ENCODE peak calls at places on chromosomes 1 and 21, in nine cellular contexts. One of them, this sample, is unnamed.

GRCh38 chr1:24929091-24929875 is 793 bp downstream of the RUNX3 start:
- DNase-seq in tibial nerve: no peak
- DNase-seq in CD8-positive, alpha-beta T cell: peak; percentile 79
- DNase-seq in thoracic aorta: no peak
- DNase-seq in upper lobe of right lung: no peak
- DNase-seq in fibroblast of lung: no peak
- DNase-seq in pancreas: no peak
- DNase-seq in heart left ventricle: no peak
- DNase-seq in transverse colon: peak; percentile 51
- DNase-seq in this sample: peak; percentile 42

GRCh38 chr1:230681599-230681998 is 32.3 kb downstream of the AGT start:
- DNase-seq in tibial nerve: no peak
- DNase-seq in CD8-positive, alpha-beta T cell: no peak
- DNase-seq in thoracic aorta: no peak
- DNase-seq in upper lobe of right lung: no peak
- DNase-seq in fibroblast of lung: peak; percentile 85
- DNase-seq in pancreas: peak; percentile 39
- DNase-seq in heart left ventricle: no peak
- DNase-seq in transverse colon: no peak
- DNase-seq in this sample: peak; percentile 74

GRCh38 chr1:93000291-93000690 is 39.0 kb upstream of the DIPK1A start:
- DNase-seq in tibial nerve: no peak
- DNase-seq in CD8-positive, alpha-beta T cell: no peak
- DNase-seq in thoracic aorta: no peak
- DNase-seq in upper lobe of right lung: no peak
- DNase-seq in fibroblast of lung: no peak
- DNase-seq in pancreas: no peak
- DNase-seq in heart left ventricle: no peak
- DNase-seq in transverse colon: no peak
- DNase-seq in this sample: no peak

GRCh38 chr1:170164103-170164763 is 18.5 kb downstream of the NTMT2 start:
- DNase-seq in tibial nerve: no peak
- DNase-seq in CD8-positive, alpha-beta T cell: no peak
- DNase-seq in thoracic aorta: no peak
- DNase-seq in upper lobe of right lung: no peak
- DNase-seq in fibroblast of lung: no peak
- DNase-seq in pancreas: no peak
- DNase-seq in heart left ventricle: no peak
- DNase-seq in transverse colon: no peak
- DNase-seq in this sample: no peak

GRCh38 chr1:68954841-68955240 is 458.0 kb upstream of the DEPDC1 start:
- DNase-seq in tibial nerve: no peak
- DNase-seq in CD8-positive, alpha-beta T cell: no peak
- DNase-seq in thoracic aorta: no peak
- DNase-seq in upper lobe of right lung: no peak
- DNase-seq in fibroblast of lung: peak; percentile 64
- DNase-seq in pancreas: no peak
- DNase-seq in heart left ventricle: no peak
- DNase-seq in transverse colon: no peak
- DNase-seq in this sample: no peak

GRCh38 chr1:224273651-224274050 is 56.3 kb downstream of the NVL start:
- DNase-seq in tibial nerve: no peak
- DNase-seq in CD8-positive, alpha-beta T cell: no peak
- DNase-seq in thoracic aorta: no peak
- DNase-seq in upper lobe of right lung: no peak
- DNase-seq in fibroblast of lung: peak; percentile 83
- DNase-seq in pancreas: no peak
- DNase-seq in heart left ventricle: no peak
- DNase-seq in transverse colon: peak; percentile 25
- DNase-seq in this sample: peak; percentile 77

GRCh38 chr1:99599678-99600175 is 46.2 kb upstream of the PALMD start:
- DNase-seq in tibial nerve: no peak
- DNase-seq in CD8-positive, alpha-beta T cell: no peak
- DNase-seq in thoracic aorta: no peak
- DNase-seq in upper lobe of right lung: no peak
- DNase-seq in fibroblast of lung: peak; percentile 99
- DNase-seq in pancreas: peak; percentile 15
- DNase-seq in heart left ventricle: peak; percentile 69
- DNase-seq in transverse colon: no peak
- DNase-seq in this sample: peak; percentile 94

GRCh38 chr1:55063562-55063942 is 24.2 kb downstream of the PCSK9 start:
- DNase-seq in tibial nerve: no peak
- DNase-seq in CD8-positive, alpha-beta T cell: no peak
- DNase-seq in thoracic aorta: no peak
- DNase-seq in upper lobe of right lung: peak; percentile 62
- DNase-seq in fibroblast of lung: no peak
- DNase-seq in pancreas: no peak
- DNase-seq in heart left ventricle: no peak
- DNase-seq in transverse colon: no peak
- DNase-seq in this sample: no peak

GRCh38 chr21:43343992-43344886 is 82.7 kb downstream of the SIK1 start:
- DNase-seq in tibial nerve: no peak
- DNase-seq in CD8-positive, alpha-beta T cell: no peak
- DNase-seq in thoracic aorta: no peak
- DNase-seq in upper lobe of right lung: peak; percentile 87
- DNase-seq in fibroblast of lung: no peak
- DNase-seq in pancreas: peak; percentile 78
- DNase-seq in heart left ventricle: no peak
- DNase-seq in transverse colon: no peak
- DNase-seq in this sample: no peak

GRCh38 chr1:145963218-145964019 is 956 bp downstream of the ANKRD34A start:
- DNase-seq in tibial nerve: no peak
- DNase-seq in CD8-positive, alpha-beta T cell: peak; percentile 45
- DNase-seq in thoracic aorta: no peak
- DNase-seq in upper lobe of right lung: no peak
- DNase-seq in fibroblast of lung: peak; percentile 80
- DNase-seq in pancreas: no peak
- DNase-seq in heart left ventricle: no peak
- DNase-seq in transverse colon: no peak
- DNase-seq in this sample: peak; percentile 61

GRCh38 chr1:203645996-203646395 is 19.4 kb downstream of the ATP2B4 start:
- DNase-seq in tibial nerve: no peak
- DNase-seq in CD8-positive, alpha-beta T cell: no peak
- DNase-seq in thoracic aorta: no peak
- DNase-seq in upper lobe of right lung: no peak
- DNase-seq in fibroblast of lung: peak; percentile 76
- DNase-seq in pancreas: no peak
- DNase-seq in heart left ventricle: no peak
- DNase-seq in transverse colon: no peak
- DNase-seq in this sample: no peak

GRCh38 chr1:11790880-11791715 is 14.7 kb downstream of the MTHFR start:
- DNase-seq in tibial nerve: peak; percentile 84
- DNase-seq in CD8-positive, alpha-beta T cell: no peak
- DNase-seq in thoracic aorta: peak; percentile 93
- DNase-seq in upper lobe of right lung: peak; percentile 88
- DNase-seq in fibroblast of lung: peak; percentile 92
- DNase-seq in pancreas: peak; percentile 93
- DNase-seq in heart left ventricle: peak; percentile 89
- DNase-seq in transverse colon: peak; percentile 85
- DNase-seq in this sample: peak; percentile 89

DNA sequence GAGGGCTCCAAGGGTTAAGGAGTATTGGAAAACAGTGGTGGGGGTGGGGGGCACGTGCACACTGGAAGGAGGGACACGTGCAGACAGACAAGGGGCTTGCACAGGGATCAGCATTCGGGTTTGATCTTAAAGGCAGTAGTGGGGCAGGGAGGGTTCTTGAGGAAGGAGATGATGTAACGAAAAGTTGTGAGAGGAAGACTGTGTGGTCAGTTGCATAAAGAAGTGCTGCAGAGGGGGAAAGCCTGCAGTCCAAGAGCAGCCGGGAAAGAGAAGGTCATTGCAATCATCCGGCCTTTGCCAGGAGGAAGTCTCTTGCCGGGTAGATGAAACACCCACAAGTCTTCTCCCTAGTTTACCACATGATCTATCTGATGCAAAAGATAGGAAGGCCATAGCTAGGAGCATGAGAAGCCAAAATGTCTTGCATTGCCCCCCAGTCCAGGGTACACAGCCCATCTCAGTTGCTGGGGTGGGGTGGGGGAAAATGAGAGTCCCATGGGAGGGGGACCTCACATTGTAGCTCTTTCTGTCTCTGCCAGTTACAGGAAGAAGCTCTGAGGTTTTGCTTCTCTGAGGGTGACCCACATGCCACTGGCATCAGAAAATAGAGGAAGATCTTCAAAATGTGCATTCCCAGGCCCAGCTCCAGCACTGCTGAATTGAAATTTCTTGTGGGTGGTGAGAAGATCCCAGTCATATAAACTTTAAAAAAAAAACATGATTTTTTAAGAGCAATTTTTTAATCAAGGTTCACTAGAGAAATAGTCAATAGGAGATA is 202.5 kb upstream of the RAB4A start:
- DNase-seq in tibial nerve: no peak
- DNase-seq in CD8-positive, alpha-beta T cell: no peak
- DNase-seq in thoracic aorta: no peak
- DNase-seq in upper lobe of right lung: no peak
- DNase-seq in fibroblast of lung: no peak
- DNase-seq in pancreas: peak; percentile 58
- DNase-seq in heart left ventricle: no peak
- DNase-seq in transverse colon: no peak
- DNase-seq in this sample: peak; percentile 87
- H3K4me1 ChIP-seq in tibial nerve: no peaks in the 10 kb centered on the region
- H3K4me1 ChIP-seq in CD8-positive, alpha-beta T cell: peaks cover 14% of the 10 kb centered on the region
- H3K4me1 ChIP-seq in thoracic aorta: peaks cover 29% of the 10 kb centered on the region
- H3K4me1 ChIP-seq in upper lobe of right lung: peaks cover 29% of the 10 kb centered on the region
- H3K4me1 ChIP-seq in fibroblast of lung: no peaks in the 10 kb centered on the region
- H3K4me1 ChIP-seq in pancreas: peaks cover 10% of the 10 kb centered on the region
- H3K4me1 ChIP-seq in heart left ventricle: no peaks in the 10 kb centered on the region
- H3K4me1 ChIP-seq in transverse colon: peaks cover 7% of the 10 kb centered on the region
- H3K4me1 ChIP-seq in this sample: peaks cover 3% of the 10 kb centered on the region

GRCh38 chr1:71357708-71358107 is 276.9 kb upstream of the ZRANB2 start:
- DNase-seq in tibial nerve: no peak
- DNase-seq in CD8-positive, alpha-beta T cell: no peak
- DNase-seq in thoracic aorta: no peak
- DNase-seq in upper lobe of right lung: no peak
- DNase-seq in fibroblast of lung: no peak
- DNase-seq in pancreas: no peak
- DNase-seq in heart left ventricle: no peak
- DNase-seq in transverse colon: no peak
- DNase-seq in this sample: peak; percentile 21
- TF ChIP-seq CTCF in tibial nerve: no peak
- TF ChIP-seq CTCF in CD8-positive, alpha-beta T cell: no peak
- TF ChIP-seq CTCF in thoracic aorta: no peak
- TF ChIP-seq CTCF in upper lobe of right lung: no peak
- TF ChIP-seq CTCF in fibroblast of lung: no peak
- TF ChIP-seq CTCF in pancreas: no peak
- TF ChIP-seq CTCF in heart left ventricle: no peak
- TF ChIP-seq CTCF in transverse colon: no peak
- TF ChIP-seq CTCF in this sample: peak; percentile 34

GRCh38 chr1:225860107-225860506 is 22.1 kb downstream of the TMEM63A start:
- DNase-seq in tibial nerve: no peak
- DNase-seq in CD8-positive, alpha-beta T cell: no peak
- DNase-seq in thoracic aorta: no peak
- DNase-seq in upper lobe of right lung: no peak
- DNase-seq in fibroblast of lung: no peak
- DNase-seq in pancreas: no peak
- DNase-seq in heart left ventricle: no peak
- DNase-seq in transverse colon: no peak
- DNase-seq in this sample: no peak

GRCh38 chr1:225860860-225861441 is 21.2 kb downstream of the TMEM63A start:
- DNase-seq in tibial nerve: no peak
- DNase-seq in CD8-positive, alpha-beta T cell: no peak
- DNase-seq in thoracic aorta: no peak
- DNase-seq in upper lobe of right lung: no peak
- DNase-seq in fibroblast of lung: no peak
- DNase-seq in pancreas: no peak
- DNase-seq in heart left ventricle: no peak
- DNase-seq in transverse colon: no peak
- DNase-seq in this sample: no peak

GRCh38 chr1:225859151-225859550 is 23.0 kb downstream of the TMEM63A start:
- DNase-seq in tibial nerve: no peak
- DNase-seq in CD8-positive, alpha-beta T cell: no peak
- DNase-seq in thoracic aorta: no peak
- DNase-seq in upper lobe of right lung: no peak
- DNase-seq in fibroblast of lung: no peak
- DNase-seq in pancreas: no peak
- DNase-seq in heart left ventricle: no peak
- DNase-seq in transverse colon: no peak
- DNase-seq in this sample: no peak

GRCh38 chr1:225855503-225856285 is 26.5 kb downstream of the TMEM63A start:
- DNase-seq in tibial nerve: no peak
- DNase-seq in CD8-positive, alpha-beta T cell: no peak
- DNase-seq in thoracic aorta: no peak
- DNase-seq in upper lobe of right lung: no peak
- DNase-seq in fibroblast of lung: no peak
- DNase-seq in pancreas: no peak
- DNase-seq in heart left ventricle: no peak
- DNase-seq in transverse colon: no peak
- DNase-seq in this sample: no peak

DNA sequence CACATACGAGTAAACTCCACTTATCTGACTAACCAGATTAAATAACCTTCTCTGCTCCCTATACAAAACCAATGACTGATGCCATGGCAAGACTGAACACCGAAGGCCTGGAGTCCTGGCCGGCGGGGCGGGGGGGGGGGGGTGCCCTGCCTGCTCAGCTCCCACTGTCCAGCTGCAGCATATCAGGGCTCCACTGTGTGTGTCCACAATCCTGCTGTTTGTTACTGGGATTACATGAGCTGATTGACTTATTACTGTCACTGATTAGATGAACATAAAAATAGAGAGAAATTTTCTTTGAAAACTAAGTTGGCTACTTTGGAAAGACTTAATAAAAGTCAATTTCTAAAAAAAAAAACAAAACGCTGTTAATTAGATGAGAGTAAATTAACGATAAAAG is 24.9 kb downstream of the TMEM63A start:
- DNase-seq in tibial nerve: no peak
- DNase-seq in CD8-positive, alpha-beta T cell: no peak
- DNase-seq in thoracic aorta: no peak
- DNase-seq in upper lobe of right lung: no peak
- DNase-seq in fibroblast of lung: no peak
- DNase-seq in pancreas: no peak
- DNase-seq in heart left ventricle: no peak
- DNase-seq in transverse colon: no peak
- DNase-seq in this sample: no peak
- H3K4me1 ChIP-seq in tibial nerve: peaks cover 3% of the 10 kb centered on the region
- H3K4me1 ChIP-seq in CD8-positive, alpha-beta T cell: peaks cover 10% of the 10 kb centered on the region
- H3K4me1 ChIP-seq in thoracic aorta: no peaks in the 10 kb centered on the region
- H3K4me1 ChIP-seq in upper lobe of right lung: peaks cover 2% of the 10 kb centered on the region
- H3K4me1 ChIP-seq in fibroblast of lung: no peaks in the 10 kb centered on the region
- H3K4me1 ChIP-seq in pancreas: no peaks in the 10 kb centered on the region
- H3K4me1 ChIP-seq in heart left ventricle: no peaks in the 10 kb centered on the region
- H3K4me1 ChIP-seq in transverse colon: no peaks in the 10 kb centered on the region
- H3K4me1 ChIP-seq in this sample: peaks cover 5% of the 10 kb centered on the region

DNA sequence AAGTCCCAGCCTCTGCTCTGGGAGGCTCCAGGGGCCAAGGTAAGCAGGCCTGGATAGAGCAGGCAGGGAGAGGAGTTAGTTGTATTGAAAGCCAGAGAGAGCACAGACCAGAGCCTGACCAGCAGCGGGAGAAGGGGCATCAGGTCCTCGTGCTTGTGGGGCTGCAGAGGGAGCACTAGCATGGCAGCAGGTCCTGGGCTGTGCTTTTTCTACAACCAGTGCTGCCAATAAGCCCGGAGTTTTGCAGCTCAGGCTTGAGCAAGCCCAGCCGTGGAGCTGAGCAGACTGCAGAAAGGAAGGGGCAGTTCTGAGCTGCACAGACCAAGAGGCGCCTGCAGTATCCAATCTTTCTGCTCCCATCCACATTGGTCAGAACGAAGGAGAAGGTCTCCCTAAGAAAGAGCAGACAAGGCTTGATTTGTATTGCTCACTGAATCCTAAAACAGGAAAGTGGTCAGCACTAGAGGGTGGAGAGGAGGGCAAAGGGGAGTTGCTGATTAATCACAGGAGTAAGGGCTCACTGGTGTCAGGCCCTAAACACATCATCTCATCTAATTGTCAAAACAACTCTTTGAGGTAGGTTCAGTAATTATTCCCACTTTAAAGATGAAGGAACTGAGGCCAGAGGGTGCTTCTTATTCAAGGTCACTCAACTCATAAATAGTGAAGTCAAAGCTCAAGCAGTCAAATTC is 2.7 kb downstream of the DENND2D start:
- DNase-seq in tibial nerve: no peak
- DNase-seq in CD8-positive, alpha-beta T cell: peak; percentile 75
- DNase-seq in thoracic aorta: no peak
- DNase-seq in upper lobe of right lung: no peak
- DNase-seq in fibroblast of lung: peak; percentile 15
- DNase-seq in pancreas: no peak
- DNase-seq in heart left ventricle: no peak
- DNase-seq in transverse colon: no peak
- DNase-seq in this sample: peak; percentile 47
- TF ChIP-seq CTCF in tibial nerve: no peak
- TF ChIP-seq CTCF in CD8-positive, alpha-beta T cell: no peak
- TF ChIP-seq CTCF in thoracic aorta: no peak
- TF ChIP-seq CTCF in upper lobe of right lung: peak; percentile 13
- TF ChIP-seq CTCF in fibroblast of lung: peak; percentile 31
- TF ChIP-seq CTCF in pancreas: no peak
- TF ChIP-seq CTCF in heart left ventricle: no peak
- TF ChIP-seq CTCF in transverse colon: peak; percentile 30
- TF ChIP-seq CTCF in this sample: peak; percentile 54